ENCODE peak calls at places on chromosomes 5 and 9, in seven cellular contexts. U is GM06990; A is COR-L47; G is stimulated activated CD4-positive, alpha-beta T cell treated with anti-CD3 and anti-CD28 coated beads, Interleukin-1b, Interleukin-23, amount 100 ng/mL, for 1 hour; J is right atrium auricular region; R is ecto neural progenitor cell; D is NCI-H1048. N is an unnamed sample.

GRCh38 chr9:116154976-116155699 is 1.5 kb downstream of the PAPPA start:
- DNase-seq in U (no peak), A (no peak), G (no peak), J (no peak), R (no peak), D (no peak), N (peak)

GRCh38 chr9:73423891-73424290 is 272.2 kb downstream of the ANXA1 start:
- DNase-seq in U (no peak), A (no peak), G (no peak), J (no peak), R (no peak), D (no peak), N (no peak)

GRCh38 chr5:15510816-15511215 is 10.8 kb downstream of the FBXL7 start:
- DNase-seq in U (no peak), A (no peak), G (no peak), J (no peak), R (no peak), D (no peak), N (no peak)

GRCh38 chr5:40631236-40631635 is 48.5 kb upstream of the PTGER4 start:
- DNase-seq in U (no peak), A (no peak), G (no peak), J (no peak), R (no peak), D (no peak), N (no peak)

GRCh38 chr9:87382902-87383301 is 114.8 kb upstream of the DAPK1 start:
- DNase-seq in U (no peak), A (no peak), G (no peak), J (peak), R (no peak), D (no peak), N (peak)

GRCh38 chr9:130997925-130998595 is 10.9 kb upstream of the LAMC3 start:
- DNase-seq in U (peak), A (peak), G (no peak), J (no peak), R (peak), D (no peak), N (peak)

GRCh38 chr5:88602584-88602983 is 280.4 kb downstream of the MEF2C start:
- DNase-seq in U (no peak), A (peak), G (no peak), J (no peak), R (no peak), D (no peak), N (no peak)

GRCh38 chr9:132465131-132465635 is 55.2 kb downstream of the CFAP77 start:
- DNase-seq in U (no peak), A (no peak), G (no peak), J (no peak), R (no peak), D (no peak), N (no peak)

GRCh38 chr5:132491368-132492364 is 1.1 kb upstream of the IRF1 start:
- DNase-seq in U (no peak), A (no peak), G (no peak), J (peak), R (peak), D (no peak), N (no peak)

GRCh38 chr5:179311091-179311470 is 34.2 kb downstream of the ADAMTS2 start:
- DNase-seq in U (no peak), A (no peak), G (no peak), J (no peak), R (no peak), D (no peak), N (no peak)

GRCh38 chr9:110875275-110875674 is 163.0 kb downstream of the LPAR1 start:
- DNase-seq in U (peak), A (no peak), G (no peak), J (peak), R (no peak), D (no peak), N (no peak)

GRCh38 chr5:5229405-5229804 is 89.3 kb downstream of the ADAMTS16 start:
- DNase-seq in U (no peak), A (no peak), G (no peak), J (no peak), R (no peak), D (no peak), N (peak)

GRCh38 chr9:136587145-136587943 is 41.5 kb upstream of the NOTCH1 start:
- DNase-seq in U (no peak), A (no peak), G (no peak), J (no peak), R (peak), D (no peak), N (peak)

GRCh38 chr9:37200572-37201005 is 80.2 kb downstream of the ZCCHC7 start:
- DNase-seq in U (no peak), A (no peak), G (no peak), J (no peak), R (no peak), D (no peak), N (no peak)

GRCh38 chr9:2269778-2270177 is 254.6 kb downstream of the SMARCA2 start:
- DNase-seq in U (no peak), A (no peak), G (no peak), J (no peak), R (no peak), D (no peak), N (no peak)

GRCh38 chr9:81344366-81344765 is 345.0 kb downstream of the TLE1 start:
- DNase-seq in U (no peak), A (no peak), G (no peak), J (no peak), R (no peak), D (no peak), N (no peak)

GRCh38 chr5:4089087-4089486 is 493.5 kb downstream of the IRX1 start:
- DNase-seq in U (no peak), A (no peak), G (no peak), J (no peak), R (no peak), D (no peak), N (no peak)

GRCh38 chr9:73200694-73201432 is 49.2 kb downstream of the ANXA1 start:
- DNase-seq in U (no peak), A (peak), G (no peak), J (no peak), R (no peak), D (no peak), N (no peak)

N was measured in brain microvascular endothelial cell.